ENCODE peak calls at places on chromosomes 12 and 14, in four cellular contexts. Z is fibroblast of pulmonary artery; T is stimulated activated CD8-positive, alpha-beta memory T cell treated with anti-CD3 and anti-CD28 coated beads, Interleukin-12 subunit alpha, Interleukin-12 subunit beta, amount 100 ng/mL, for 1 hour; D is non-pigmented ciliary epithelial cell. L is an unnamed sample.

GRCh38 chr14:100778951-100779690 is 46.8 kb upstream of the MEG3 start:
- DNase-seq in Z (no peak), T (no peak), D (no peak), L (no peak)

GRCh38 chr14:95233702-95234241 is 76.4 kb upstream of the DICER1 start:
- DNase-seq in Z (no peak), T (no peak), D (no peak), L (no peak)

GRCh38 chr12:45246202-45246601 is 30.3 kb downstream of the ANO6 start:
- DNase-seq in Z (no peak), T (no peak), D (no peak), L (no peak)

GRCh38 chr12:34390846-34391700 is 368.8 kb downstream of the ALG10 start:
- DNase-seq in Z (no peak), T (no peak), D (no peak), L (no peak)

GRCh38 chr14:104864267-104865068 is 600 bp upstream of the CEP170B start:
- DNase-seq in Z (no peak), T (no peak), D (no peak), L (no peak)

GRCh38 chr14:21525995-21526671 is at the start of gene SALL2:
- DNase-seq in Z (peak; percentile 61), T (peak; percentile 41), D (no peak), L (peak; percentile 68)

GRCh38 chr14:87497301-87497700 is 495.7 kb downstream of the GALC start:
- DNase-seq in Z (no peak), T (no peak), D (no peak), L (no peak)

GRCh38 chr12:125287155-125287847 is 222.1 kb downstream of the AACS start:
- DNase-seq in Z (no peak), T (no peak), D (no peak), L (no peak)

GRCh38 chr12:85779768-85780167 is 56.4 kb downstream of the RASSF9 start:
- DNase-seq in Z (no peak), T (no peak), D (no peak), L (no peak)

GRCh38 chr12:75542942-75543341 is 31.5 kb upstream of the KRR1 start:
- DNase-seq in Z (peak; percentile 59), T (no peak), D (no peak), L (no peak)

GRCh38 chr12:58963844-58964243 is 43.5 kb upstream of the LRIG3 start:
- DNase-seq in Z (no peak), T (no peak), D (no peak), L (no peak)

GRCh38 chr14:54699087-54699530 is 132.2 kb downstream of the SAMD4A start:
- DNase-seq in Z (no peak), T (no peak), D (no peak), L (no peak)

GRCh38 chr14:69105326-69105725 is 47.6 kb downstream of the DCAF5 start:
- DNase-seq in Z (peak; percentile 84), T (no peak), D (peak; percentile 63), L (peak; percentile 92)

GRCh38 chr12:99824900-99825562 is 159.7 kb downstream of the ANKS1B start:
- DNase-seq in Z (no peak), T (no peak), D (no peak), L (no peak)

GRCh38 chr12:107325075-107325474 is 231.7 kb upstream of the CRY1 start:
- DNase-seq in Z (no peak), T (no peak), D (no peak), L (no peak)

GRCh38 chr12:119780786-119781434 is 96.2 kb downstream of the CIT start:
- DNase-seq in Z (peak; percentile 65), T (no peak), D (no peak), L (peak; percentile 56)

GRCh38 chr12:118371354-118372282 is 1.1 kb downstream of the TAOK3 start:
- DNase-seq in Z (no peak), T (no peak), D (no peak), L (no peak)

GRCh38 chr12:124005736-124006581 is 32.9 kb downstream of the ZNF664 start:
- DNase-seq in Z (no peak), T (no peak), D (no peak), L (no peak)

GRCh38 chr12:86148612-86149011 is 107.6 kb downstream of the MGAT4C start:
- DNase-seq in Z (peak; percentile 18), T (no peak), D (no peak), L (no peak)

GRCh38 chr14:37593496-37594237 is 1.4 kb downstream of the FOXA1 start:
- DNase-seq in Z (no peak), T (no peak), D (no peak), L (no peak)

GRCh38 chr14:55133416-55133815 is 4.4 kb downstream of the LGALS3 start:
- DNase-seq in Z (peak; percentile 72), T (no peak), D (no peak), L (no peak)

GRCh38 chr12:62719027-62719426 is 215.9 kb downstream of the PPM1H start:
- DNase-seq in Z (no peak), T (no peak), D (no peak), L (no peak)

L was measured in astrocyte of the spinal cord.